ENCODE peak calls at places on chromosomes 3 and 15, in nine cellular contexts. One of them, this sample, is unnamed.

GRCh38 chr3:172717493-172718088 is 6.7 kb upstream of the NCEH1 start:
- DNase-seq in upper lobe of right lung: no peak
- DNase-seq in astrocyte of the spinal cord: no peak
- DNase-seq in osteocyte: no peak
- DNase-seq in B cell: no peak
- DNase-seq in endothelial cell: no peak
- DNase-seq in lower lobe of right lung: no peak
- DNase-seq in GM12865: peak; percentile 16
- DNase-seq in ascending aorta: no peak
- DNase-seq in this sample: no peak

GRCh38 chr15:41790756-41791546 is 16.7 kb downstream of the MAPKBP1 start:
- DNase-seq in upper lobe of right lung: no peak
- DNase-seq in astrocyte of the spinal cord: peak; percentile 78
- DNase-seq in osteocyte: no peak
- DNase-seq in B cell: no peak
- DNase-seq in endothelial cell: peak; percentile 53
- DNase-seq in lower lobe of right lung: no peak
- DNase-seq in GM12865: peak; percentile 32
- DNase-seq in ascending aorta: peak; percentile 69
- DNase-seq in this sample: peak; percentile 35

GRCh38 chr3:101950510-101950909 is 101.2 kb downstream of the NFKBIZ start:
- DNase-seq in upper lobe of right lung: no peak
- DNase-seq in astrocyte of the spinal cord: peak; percentile 95
- DNase-seq in osteocyte: no peak
- DNase-seq in B cell: no peak
- DNase-seq in endothelial cell: no peak
- DNase-seq in lower lobe of right lung: no peak
- DNase-seq in GM12865: peak; percentile 57
- DNase-seq in ascending aorta: no peak
- DNase-seq in this sample: peak; percentile 41

GRCh38 chr15:70614221-70614620 is 149.1 kb downstream of the UACA start:
- DNase-seq in upper lobe of right lung: no peak
- DNase-seq in astrocyte of the spinal cord: no peak
- DNase-seq in osteocyte: no peak
- DNase-seq in B cell: no peak
- DNase-seq in endothelial cell: no peak
- DNase-seq in lower lobe of right lung: no peak
- DNase-seq in GM12865: no peak
- DNase-seq in ascending aorta: no peak
- DNase-seq in this sample: no peak

GRCh38 chr3:56667973-56668579 is 15.0 kb downstream of the TASOR start:
- DNase-seq in upper lobe of right lung: no peak
- DNase-seq in astrocyte of the spinal cord: no peak
- DNase-seq in osteocyte: no peak
- DNase-seq in B cell: no peak
- DNase-seq in endothelial cell: no peak
- DNase-seq in lower lobe of right lung: no peak
- DNase-seq in GM12865: no peak
- DNase-seq in ascending aorta: no peak
- DNase-seq in this sample: no peak

GRCh38 chr3:184688251-184688851 is 23.5 kb downstream of the MAGEF1 start:
- DNase-seq in upper lobe of right lung: no peak
- DNase-seq in astrocyte of the spinal cord: peak; percentile 82
- DNase-seq in osteocyte: no peak
- DNase-seq in B cell: no peak
- DNase-seq in endothelial cell: no peak
- DNase-seq in lower lobe of right lung: no peak
- DNase-seq in GM12865: no peak
- DNase-seq in ascending aorta: no peak
- DNase-seq in this sample: no peak

GRCh38 chr3:141250828-141251227 is 19.2 kb downstream of the PXYLP1 start:
- DNase-seq in upper lobe of right lung: no peak
- DNase-seq in astrocyte of the spinal cord: no peak
- DNase-seq in osteocyte: no peak
- DNase-seq in B cell: no peak
- DNase-seq in endothelial cell: no peak
- DNase-seq in lower lobe of right lung: no peak
- DNase-seq in GM12865: no peak
- DNase-seq in ascending aorta: no peak
- DNase-seq in this sample: no peak

GRCh38 chr3:140420621-140421357 is 257.1 kb upstream of the TRIM42 start:
- DNase-seq in upper lobe of right lung: no peak
- DNase-seq in astrocyte of the spinal cord: peak; percentile 44
- DNase-seq in osteocyte: no peak
- DNase-seq in B cell: no peak
- DNase-seq in endothelial cell: no peak
- DNase-seq in lower lobe of right lung: no peak
- DNase-seq in GM12865: no peak
- DNase-seq in ascending aorta: no peak
- DNase-seq in this sample: no peak

GRCh38 chr3:59426851-59427565 is 377.2 kb upstream of the CFAP20DC start:
- DNase-seq in upper lobe of right lung: no peak
- DNase-seq in astrocyte of the spinal cord: peak; percentile 81
- DNase-seq in osteocyte: no peak
- DNase-seq in B cell: no peak
- DNase-seq in endothelial cell: no peak
- DNase-seq in lower lobe of right lung: no peak
- DNase-seq in GM12865: no peak
- DNase-seq in ascending aorta: no peak
- DNase-seq in this sample: no peak

GRCh38 chr3:86867990-86868389 is 123.0 kb downstream of the VGLL3 start:
- DNase-seq in upper lobe of right lung: no peak
- DNase-seq in astrocyte of the spinal cord: peak; percentile 53
- DNase-seq in osteocyte: no peak
- DNase-seq in B cell: no peak
- DNase-seq in endothelial cell: no peak
- DNase-seq in lower lobe of right lung: no peak
- DNase-seq in GM12865: no peak
- DNase-seq in ascending aorta: no peak
- DNase-seq in this sample: no peak

GRCh38 chr3:127480196-127480933 is 110.2 kb downstream of the TPRA1 start:
- DNase-seq in upper lobe of right lung: peak; percentile 56
- DNase-seq in astrocyte of the spinal cord: no peak
- DNase-seq in osteocyte: no peak
- DNase-seq in B cell: no peak
- DNase-seq in endothelial cell: no peak
- DNase-seq in lower lobe of right lung: no peak
- DNase-seq in GM12865: no peak
- DNase-seq in ascending aorta: peak; percentile 53
- DNase-seq in this sample: no peak

GRCh38 chr3:158791259-158791920 is 10.5 kb upstream of the MFSD1 start:
- DNase-seq in upper lobe of right lung: no peak
- DNase-seq in astrocyte of the spinal cord: peak; percentile 80
- DNase-seq in osteocyte: no peak
- DNase-seq in B cell: peak; percentile 31
- DNase-seq in endothelial cell: peak; percentile 36
- DNase-seq in lower lobe of right lung: no peak
- DNase-seq in GM12865: peak; percentile 69
- DNase-seq in ascending aorta: no peak
- DNase-seq in this sample: peak; percentile 37

GRCh38 chr15:47184405-47185221 is 532.7 kb upstream of the SEMA6D start:
- DNase-seq in upper lobe of right lung: peak; percentile 61
- DNase-seq in astrocyte of the spinal cord: peak; percentile 39
- DNase-seq in osteocyte: no peak
- DNase-seq in B cell: peak; percentile 16
- DNase-seq in endothelial cell: peak; percentile 8
- DNase-seq in lower lobe of right lung: no peak
- DNase-seq in GM12865: no peak
- DNase-seq in ascending aorta: no peak
- DNase-seq in this sample: peak; percentile 25

GRCh38 chr3:53780806-53781205 is 65.4 kb downstream of the CHDH start:
- DNase-seq in upper lobe of right lung: no peak
- DNase-seq in astrocyte of the spinal cord: no peak
- DNase-seq in osteocyte: no peak
- DNase-seq in B cell: no peak
- DNase-seq in endothelial cell: no peak
- DNase-seq in lower lobe of right lung: no peak
- DNase-seq in GM12865: no peak
- DNase-seq in ascending aorta: no peak
- DNase-seq in this sample: no peak

GRCh38 chr3:8851703-8852102 is 82.3 kb upstream of the OXTR start:
- DNase-seq in upper lobe of right lung: no peak
- DNase-seq in astrocyte of the spinal cord: peak; percentile 87
- DNase-seq in osteocyte: no peak
- DNase-seq in B cell: no peak
- DNase-seq in endothelial cell: no peak
- DNase-seq in lower lobe of right lung: no peak
- DNase-seq in GM12865: no peak
- DNase-seq in ascending aorta: no peak
- DNase-seq in this sample: no peak

GRCh38 chr3:193711523-193711963 is 118.5 kb downstream of the OPA1 start:
- DNase-seq in upper lobe of right lung: no peak
- DNase-seq in astrocyte of the spinal cord: no peak
- DNase-seq in osteocyte: no peak
- DNase-seq in B cell: no peak
- DNase-seq in endothelial cell: no peak
- DNase-seq in lower lobe of right lung: no peak
- DNase-seq in GM12865: no peak
- DNase-seq in ascending aorta: no peak
- DNase-seq in this sample: peak; percentile 6

DNA sequence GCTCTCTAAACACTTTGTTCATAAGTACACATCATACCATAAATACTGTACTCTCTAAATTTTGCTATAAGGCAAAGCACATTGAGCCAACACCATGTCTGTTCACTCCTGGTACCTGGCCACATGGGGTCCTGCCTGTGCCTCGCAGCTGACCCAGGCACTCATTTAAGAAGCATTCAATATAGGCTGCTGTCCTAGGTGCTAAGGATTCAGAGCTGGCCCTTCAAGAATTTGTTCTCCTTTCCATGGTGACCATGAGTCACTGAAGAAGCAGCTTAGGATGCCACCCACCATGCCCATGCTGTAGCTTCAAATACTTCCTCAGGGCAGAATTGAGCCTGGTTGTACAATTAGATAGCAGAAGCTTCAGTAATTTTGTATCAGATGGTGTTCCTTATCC is 119.2 kb upstream of the ZBED2 start:
- DNase-seq in upper lobe of right lung: no peak
- DNase-seq in astrocyte of the spinal cord: peak; percentile 48
- DNase-seq in osteocyte: no peak
- DNase-seq in B cell: no peak
- DNase-seq in endothelial cell: no peak
- DNase-seq in lower lobe of right lung: no peak
- DNase-seq in GM12865: no peak
- DNase-seq in ascending aorta: no peak
- DNase-seq in this sample: no peak
- TF ChIP-seq CTCF in upper lobe of right lung: no peak
- TF ChIP-seq CTCF in astrocyte of the spinal cord: peak; percentile 3
- TF ChIP-seq CTCF in osteocyte: peak; percentile 17
- TF ChIP-seq CTCF in B cell: no peak
- TF ChIP-seq CTCF in endothelial cell: no peak
- TF ChIP-seq CTCF in lower lobe of right lung: no peak
- TF ChIP-seq CTCF in GM12865: no peak
- TF ChIP-seq CTCF in ascending aorta: no peak
- TF ChIP-seq CTCF in this sample: no peak

DNA sequence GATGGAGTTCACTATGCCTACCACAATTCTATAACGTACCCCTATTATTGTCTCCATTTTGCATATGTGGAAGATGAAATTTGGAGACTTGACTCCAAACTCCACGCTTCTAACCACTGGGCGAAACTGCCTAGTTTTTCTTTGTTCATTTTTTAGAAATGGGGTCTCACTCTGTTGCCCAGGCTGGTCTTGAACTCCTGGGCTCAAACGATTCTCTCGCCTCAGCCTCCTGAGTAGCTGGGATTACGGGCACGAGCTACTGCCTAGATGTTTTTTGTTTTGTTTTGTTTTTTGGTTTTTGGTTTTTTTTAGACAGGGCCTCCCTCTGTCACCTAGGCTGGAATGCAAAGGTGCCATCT is 584 bp upstream of the RPL32 start:
- DNase-seq in upper lobe of right lung: no peak
- DNase-seq in astrocyte of the spinal cord: no peak
- DNase-seq in osteocyte: no peak
- DNase-seq in B cell: no peak
- DNase-seq in endothelial cell: no peak
- DNase-seq in lower lobe of right lung: no peak
- DNase-seq in GM12865: no peak
- DNase-seq in ascending aorta: no peak
- DNase-seq in this sample: no peak
- TF ChIP-seq CTCF in upper lobe of right lung: no peak
- TF ChIP-seq CTCF in astrocyte of the spinal cord: no peak
- TF ChIP-seq CTCF in osteocyte: peak; percentile 33
- TF ChIP-seq CTCF in B cell: peak; percentile 18
- TF ChIP-seq CTCF in endothelial cell: no peak
- TF ChIP-seq CTCF in lower lobe of right lung: no peak
- TF ChIP-seq CTCF in GM12865: no peak
- TF ChIP-seq CTCF in ascending aorta: no peak
- TF ChIP-seq CTCF in this sample: no peak

GRCh38 chr15:25094066-25094465 is 139.3 kb downstream of the SNRPN start:
- DNase-seq in upper lobe of right lung: no peak
- DNase-seq in astrocyte of the spinal cord: no peak
- DNase-seq in osteocyte: no peak
- DNase-seq in B cell: no peak
- DNase-seq in endothelial cell: no peak
- DNase-seq in lower lobe of right lung: no peak
- DNase-seq in GM12865: no peak
- DNase-seq in ascending aorta: no peak
- DNase-seq in this sample: no peak
- TF ChIP-seq CTCF in upper lobe of right lung: no peak
- TF ChIP-seq CTCF in astrocyte of the spinal cord: no peak
- TF ChIP-seq CTCF in osteocyte: no peak
- TF ChIP-seq CTCF in B cell: no peak
- TF ChIP-seq CTCF in endothelial cell: no peak
- TF ChIP-seq CTCF in lower lobe of right lung: no peak
- TF ChIP-seq CTCF in GM12865: no peak
- TF ChIP-seq CTCF in ascending aorta: no peak
- TF ChIP-seq CTCF in this sample: no peak

GRCh38 chr15:48325400-48325799 is 5.8 kb upstream of the DUT start:
- DNase-seq in upper lobe of right lung: no peak
- DNase-seq in astrocyte of the spinal cord: no peak
- DNase-seq in osteocyte: no peak
- DNase-seq in B cell: no peak
- DNase-seq in endothelial cell: no peak
- DNase-seq in lower lobe of right lung: no peak
- DNase-seq in GM12865: no peak
- DNase-seq in ascending aorta: no peak
- DNase-seq in this sample: no peak

GRCh38 chr15:48323294-48323693 is 7.9 kb upstream of the DUT start:
- DNase-seq in upper lobe of right lung: no peak
- DNase-seq in astrocyte of the spinal cord: no peak
- DNase-seq in osteocyte: no peak
- DNase-seq in B cell: no peak
- DNase-seq in endothelial cell: no peak
- DNase-seq in lower lobe of right lung: no peak
- DNase-seq in GM12865: no peak
- DNase-seq in ascending aorta: no peak
- DNase-seq in this sample: no peak

GRCh38 chr15:48330045-48330840 is 986 bp upstream of the DUT start:
- DNase-seq in upper lobe of right lung: no peak
- DNase-seq in astrocyte of the spinal cord: peak; percentile 13
- DNase-seq in osteocyte: no peak
- DNase-seq in B cell: no peak
- DNase-seq in endothelial cell: no peak
- DNase-seq in lower lobe of right lung: no peak
- DNase-seq in GM12865: no peak
- DNase-seq in ascending aorta: no peak
- DNase-seq in this sample: no peak

DNA sequence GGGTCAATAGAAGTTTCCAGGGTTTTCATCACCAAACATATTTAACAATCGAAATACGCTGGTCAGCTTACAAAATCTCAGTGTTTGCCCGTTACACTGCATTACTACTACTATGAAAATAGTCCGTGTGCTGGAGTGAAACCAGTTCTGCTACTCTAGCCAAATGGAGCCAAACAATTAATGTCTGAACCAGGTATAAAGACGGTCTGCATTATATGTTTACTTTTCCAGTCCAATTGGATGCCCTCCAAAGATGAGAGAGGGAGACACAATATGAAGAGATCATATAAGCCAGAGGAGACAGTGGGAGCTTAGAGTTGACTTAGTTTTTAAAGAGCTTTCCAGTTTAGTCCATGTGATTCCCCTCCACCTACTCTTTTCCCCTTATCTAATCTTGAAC is 6.3 kb upstream of the DUT start:
- DNase-seq in upper lobe of right lung: no peak
- DNase-seq in astrocyte of the spinal cord: no peak
- DNase-seq in osteocyte: no peak
- DNase-seq in B cell: no peak
- DNase-seq in endothelial cell: no peak
- DNase-seq in lower lobe of right lung: no peak
- DNase-seq in GM12865: no peak
- DNase-seq in ascending aorta: no peak
- DNase-seq in this sample: no peak
- TF ChIP-seq CTCF in upper lobe of right lung: no peak
- TF ChIP-seq CTCF in astrocyte of the spinal cord: no peak
- TF ChIP-seq CTCF in osteocyte: no peak
- TF ChIP-seq CTCF in B cell: no peak
- TF ChIP-seq CTCF in endothelial cell: no peak
- TF ChIP-seq CTCF in lower lobe of right lung: no peak
- TF ChIP-seq CTCF in GM12865: no peak
- TF ChIP-seq CTCF in ascending aorta: no peak
- TF ChIP-seq CTCF in this sample: no peak

This sample was measured in GM13976.